ENCODE peak calls at places on chromosome 13, in six cellular contexts. One of them, this sample, is unnamed.

GRCh38 chr13:101545521-101545920 is 93.0 kb downstream of the ITGBL1 start:
- DNase-seq in testis: no peak
- DNase-seq in stomach: no peak
- DNase-seq in A549: no peak
- DNase-seq in heart left ventricle: no peak
- DNase-seq in NB4: no peak
- DNase-seq in this sample: no peak

GRCh38 chr13:61684976-61685682 is 269.5 kb upstream of the PCDH20 start:
- DNase-seq in stomach: no peak
- DNase-seq in NB4: no peak
- DNase-seq in A549: no peak
- DNase-seq in testis: no peak
- DNase-seq in heart left ventricle: no peak
- DNase-seq in this sample: no peak

GRCh38 chr13:31755803-31756212 is 16.5 kb downstream of the RXFP2 start:
- DNase-seq in NB4: no peak
- DNase-seq in heart left ventricle: no peak
- DNase-seq in testis: no peak
- DNase-seq in stomach: no peak
- DNase-seq in A549: no peak
- DNase-seq in this sample: no peak

GRCh38 chr13:52833261-52833660 is 15.2 kb downstream of the PCDH8 start:
- DNase-seq in heart left ventricle: no peak
- DNase-seq in stomach: no peak
- DNase-seq in A549: no peak
- DNase-seq in NB4: no peak
- DNase-seq in testis: no peak
- DNase-seq in this sample: no peak

GRCh38 chr13:41418027-41418426 is 39.3 kb upstream of the RGCC start:
- DNase-seq in heart left ventricle: no peak
- DNase-seq in stomach: no peak
- DNase-seq in testis: no peak
- DNase-seq in NB4: no peak
- DNase-seq in A549: no peak
- DNase-seq in this sample: no peak

GRCh38 chr13:37651371-37651770 is 52.8 kb upstream of the POSTN start:
- DNase-seq in A549: no peak
- DNase-seq in NB4: no peak
- DNase-seq in heart left ventricle: no peak
- DNase-seq in testis: no peak
- DNase-seq in stomach: no peak
- DNase-seq in this sample: no peak

GRCh38 chr13:40084934-40085333 is 429.5 kb downstream of the COG6 start:
- DNase-seq in testis: no peak
- DNase-seq in A549: no peak
- DNase-seq in NB4: no peak
- DNase-seq in stomach: no peak
- DNase-seq in heart left ventricle: no peak
- DNase-seq in this sample: no peak

GRCh38 chr13:21434588-21434987 is 24.5 kb downstream of the ZDHHC20 start:
- DNase-seq in stomach: no peak
- DNase-seq in heart left ventricle: no peak
- DNase-seq in NB4: no peak
- DNase-seq in A549: no peak
- DNase-seq in testis: no peak
- DNase-seq in this sample: no peak

GRCh38 chr13:74288361-74288911 is 154.2 kb upstream of the KLF12 start:
- DNase-seq in stomach: peak
- DNase-seq in testis: no peak
- DNase-seq in A549: no peak
- DNase-seq in heart left ventricle: peak
- DNase-seq in NB4: no peak
- DNase-seq in this sample: peak

GRCh38 chr13:26919311-26919710 is 158.7 kb upstream of the GPR12 start:
- DNase-seq in stomach: no peak
- DNase-seq in testis: no peak
- DNase-seq in A549: no peak
- DNase-seq in NB4: no peak
- DNase-seq in heart left ventricle: no peak
- DNase-seq in this sample: no peak

GRCh38 chr13:94630858-94631257 is 29.2 kb downstream of the GPR180 start:
- DNase-seq in A549: no peak
- DNase-seq in heart left ventricle: no peak
- DNase-seq in stomach: peak
- DNase-seq in NB4: no peak
- DNase-seq in testis: no peak
- DNase-seq in this sample: no peak

GRCh38 chr13:55160911-55161310 is 1979.8 kb upstream of the PRR20A start:
- DNase-seq in heart left ventricle: no peak
- DNase-seq in stomach: no peak
- DNase-seq in A549: no peak
- DNase-seq in testis: no peak
- DNase-seq in NB4: no peak
- DNase-seq in this sample: no peak

GRCh38 chr13:52319876-52320275 is 86.1 kb downstream of the THSD1 start:
- DNase-seq in A549: no peak
- DNase-seq in testis: no peak
- DNase-seq in NB4: peak
- DNase-seq in heart left ventricle: no peak
- DNase-seq in stomach: no peak
- DNase-seq in this sample: no peak

GRCh38 chr13:113086031-113086750 is 19.4 kb upstream of the F7 start:
- DNase-seq in heart left ventricle: peak
- DNase-seq in testis: no peak
- DNase-seq in A549: peak
- DNase-seq in stomach: no peak
- DNase-seq in NB4: no peak
- DNase-seq in this sample: no peak

GRCh38 chr13:105908581-105908980 is 626.9 kb downstream of the EFNB2 start:
- DNase-seq in stomach: no peak
- DNase-seq in heart left ventricle: no peak
- DNase-seq in NB4: peak
- DNase-seq in A549: no peak
- DNase-seq in testis: no peak
- DNase-seq in this sample: no peak

GRCh38 chr13:102012299-102013293 is 389.3 kb downstream of the FGF14 start:
- DNase-seq in NB4: no peak
- DNase-seq in heart left ventricle: peak
- DNase-seq in A549: no peak
- DNase-seq in stomach: no peak
- DNase-seq in testis: no peak
- DNase-seq in this sample: no peak

GRCh38 chr13:107937841-107938240 is 277.5 kb downstream of the LIG4 start:
- DNase-seq in heart left ventricle: no peak
- DNase-seq in NB4: no peak
- DNase-seq in stomach: no peak
- DNase-seq in A549: no peak
- DNase-seq in testis: no peak
- DNase-seq in this sample: no peak

GRCh38 chr13:101398191-101398590 is 18.1 kb downstream of the NALCN start:
- DNase-seq in NB4: no peak
- DNase-seq in stomach: no peak
- DNase-seq in heart left ventricle: no peak
- DNase-seq in A549: no peak
- DNase-seq in testis: no peak
- DNase-seq in this sample: no peak

GRCh38 chr13:82438320-82438719 is 1444.0 kb downstream of the SLITRK1 start:
- DNase-seq in A549: no peak
- DNase-seq in heart left ventricle: no peak
- DNase-seq in NB4: no peak
- DNase-seq in testis: no peak
- DNase-seq in stomach: no peak
- DNase-seq in this sample: no peak

GRCh38 chr13:112910616-112911280 is 58.3 kb upstream of the MCF2L start:
- DNase-seq in heart left ventricle: no peak
- DNase-seq in stomach: no peak
- DNase-seq in NB4: no peak
- DNase-seq in A549: no peak
- DNase-seq in testis: no peak
- DNase-seq in this sample: no peak

GRCh38 chr13:29758591-29759114 is 91.8 kb downstream of the UBL3 start:
- DNase-seq in testis: no peak
- DNase-seq in A549: no peak
- DNase-seq in stomach: peak
- DNase-seq in NB4: peak
- DNase-seq in heart left ventricle: no peak
- DNase-seq in this sample: no peak

GRCh38 chr13:40910324-40911050 is 108.6 kb downstream of the ELF1 start:
- DNase-seq in stomach: no peak
- DNase-seq in NB4: no peak
- DNase-seq in heart left ventricle: no peak
- DNase-seq in testis: no peak
- DNase-seq in A549: no peak
- DNase-seq in this sample: no peak

GRCh38 chr13:86960876-86961275 is 710.3 kb upstream of the SLITRK5 start:
- DNase-seq in heart left ventricle: no peak
- DNase-seq in A549: no peak
- DNase-seq in testis: no peak
- DNase-seq in stomach: no peak
- DNase-seq in NB4: no peak
- DNase-seq in this sample: no peak

GRCh38 chr13:77506874-77507273 is 28.6 kb upstream of the SCEL start:
- DNase-seq in testis: no peak
- DNase-seq in stomach: no peak
- DNase-seq in NB4: peak
- DNase-seq in A549: no peak
- DNase-seq in heart left ventricle: no peak
- DNase-seq in this sample: no peak

GRCh38 chr13:92573467-92574057 is 653.0 kb upstream of the GPC6 start:
- DNase-seq in A549: peak
- DNase-seq in NB4: peak
- DNase-seq in heart left ventricle: no peak
- DNase-seq in stomach: no peak
- DNase-seq in testis: peak
- DNase-seq in this sample: no peak

GRCh38 chr13:113618455-113618854 is 33.9 kb downstream of the TFDP1 start:
- DNase-seq in heart left ventricle: no peak
- DNase-seq in A549: no peak
- DNase-seq in NB4: no peak
- DNase-seq in testis: no peak
- DNase-seq in stomach: no peak
- DNase-seq in this sample: no peak

GRCh38 chr13:46663644-46664043 is 110.7 kb downstream of the LRCH1 start:
- DNase-seq in A549: no peak
- DNase-seq in stomach: no peak
- DNase-seq in heart left ventricle: no peak
- DNase-seq in NB4: no peak
- DNase-seq in testis: no peak
- DNase-seq in this sample: no peak

DNA sequence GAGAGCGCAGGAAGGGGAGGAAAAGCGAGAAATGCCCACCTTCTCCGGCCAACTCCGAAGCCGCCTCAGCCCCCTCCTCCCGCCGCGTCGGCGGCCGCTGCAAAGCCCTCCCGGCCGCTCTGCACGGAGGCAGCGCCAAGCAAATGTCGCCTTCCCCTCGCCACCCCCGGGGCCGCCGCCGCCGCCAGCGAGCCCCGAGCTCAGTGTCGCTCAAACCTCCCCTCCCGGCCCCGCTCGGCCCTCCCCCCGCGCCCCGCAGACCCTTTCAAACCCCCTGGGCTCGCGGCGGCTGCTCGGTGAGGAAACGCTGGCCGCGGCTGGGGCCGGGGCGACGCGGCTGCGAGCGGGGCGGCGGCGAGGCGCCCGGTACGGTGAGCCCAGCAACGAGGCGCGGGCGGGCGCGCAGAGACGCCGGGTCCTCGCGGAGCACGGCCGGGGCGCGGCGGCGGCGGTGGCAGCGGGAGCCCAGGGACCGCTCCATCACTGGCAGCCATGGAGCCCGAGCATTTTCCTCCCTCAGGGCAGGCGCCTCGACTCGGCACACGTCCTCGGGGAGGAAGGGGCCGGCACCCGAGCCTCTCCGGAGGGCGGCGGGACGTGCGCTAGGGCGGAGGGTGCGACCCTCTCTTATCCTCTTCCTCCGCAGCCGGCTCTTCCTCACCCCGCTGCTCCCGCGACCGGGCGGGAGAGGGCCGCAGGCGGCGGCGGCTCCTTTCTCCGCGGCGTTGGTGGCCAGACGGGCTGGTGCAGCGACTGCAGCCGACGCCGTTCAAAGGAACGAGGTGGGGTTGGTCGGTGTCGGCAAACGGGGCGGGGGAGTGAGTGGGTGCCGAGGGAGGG is 486 bp upstream of the TSC22D1 start:
- DNase-seq in A549: no peak
- DNase-seq in NB4: peak
- DNase-seq in stomach: peak
- DNase-seq in testis: no peak
- DNase-seq in heart left ventricle: no peak
- DNase-seq in this sample: no peak
- TF ChIP-seq POLR2A in A549: no peak
- TF ChIP-seq POLR2A in NB4: no peak
- TF ChIP-seq POLR2A in stomach: no peak
- TF ChIP-seq POLR2A in testis: no peak
- TF ChIP-seq POLR2A in heart left ventricle: peak
- TF ChIP-seq POLR2A in this sample: no peak

DNA sequence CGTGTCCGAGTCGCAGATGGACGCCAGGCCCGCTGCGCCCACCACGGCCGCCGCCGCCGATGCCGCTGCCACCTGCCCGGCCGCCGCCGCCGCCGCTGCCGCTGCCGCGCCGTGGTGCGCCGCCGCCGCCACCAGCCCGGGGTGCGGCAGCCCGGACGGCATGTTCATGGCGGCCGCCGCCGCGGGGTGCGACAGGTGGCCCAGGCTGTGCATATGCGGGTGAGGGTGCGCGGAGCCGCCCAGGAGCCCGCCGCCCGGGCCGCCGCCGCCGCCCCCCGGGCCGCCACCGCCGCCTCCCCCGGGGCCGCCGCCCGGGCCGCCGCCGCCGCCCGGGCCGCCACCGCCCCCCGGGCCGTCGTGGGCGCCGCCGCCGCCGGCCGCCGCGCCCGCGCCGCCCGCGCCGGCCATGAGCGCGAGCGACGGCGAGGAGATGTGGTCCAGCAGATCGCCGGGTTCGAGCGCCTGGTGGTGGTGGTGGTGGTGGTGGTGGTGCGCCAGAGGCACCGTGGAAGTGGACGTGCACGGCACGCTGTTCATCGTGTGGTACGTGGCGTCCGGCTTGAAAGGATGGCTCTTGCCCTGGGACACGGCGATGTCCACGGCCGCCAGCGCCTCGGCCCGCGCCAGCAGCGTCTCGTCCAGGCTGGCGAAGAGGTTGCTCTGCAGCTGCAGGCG is 1.3 kb downstream of the POU4F1 start:
- DNase-seq in A549: no peak
- DNase-seq in heart left ventricle: no peak
- DNase-seq in NB4: no peak
- DNase-seq in testis: no peak
- DNase-seq in stomach: no peak
- DNase-seq in this sample: no peak
- H3K4me3 ChIP-seq in A549: no peak
- H3K4me3 ChIP-seq in heart left ventricle: no peak
- H3K4me3 ChIP-seq in NB4: no peak
- H3K4me3 ChIP-seq in testis: peak
- H3K4me3 ChIP-seq in stomach: peak
- H3K4me3 ChIP-seq in this sample: no peak

GRCh38 chr13:36436811-36437210 is 4.5 kb downstream of the CCNA1 start:
- DNase-seq in heart left ventricle: no peak
- DNase-seq in testis: no peak
- DNase-seq in stomach: no peak
- DNase-seq in A549: no peak
- DNase-seq in NB4: peak
- DNase-seq in this sample: no peak
- TF ChIP-seq CTCF in heart left ventricle: no peak
- TF ChIP-seq CTCF in testis: no peak
- TF ChIP-seq CTCF in stomach: no peak
- TF ChIP-seq CTCF in A549: no peak
- TF ChIP-seq CTCF in NB4: no peak
- TF ChIP-seq CTCF in this sample: no peak

GRCh38 chr13:27969073-27969865 is at the start of gene CDX2:
- DNase-seq in testis: no peak
- DNase-seq in stomach: peak
- DNase-seq in NB4: peak
- DNase-seq in A549: no peak
- DNase-seq in heart left ventricle: no peak
- DNase-seq in this sample: peak
- TF ChIP-seq POLR2A in testis: no peak
- TF ChIP-seq POLR2A in stomach: no peak
- TF ChIP-seq POLR2A in NB4: peak
- TF ChIP-seq POLR2A in A549: peak
- TF ChIP-seq POLR2A in heart left ventricle: no peak
- TF ChIP-seq POLR2A in this sample: no peak

This sample was measured in lower leg skin.